ENCODE peak calls at places on chromosomes 3 and 15, in six cellular contexts. F, A, J, H, R and O are unnamed samples.
A peak's percentile ranks its signal among the peaks of the same experiment; 100 is the strongest.

GRCh38 chr3:185172086-185173049 is 19.5 kb upstream of the C3orf70 start:
- DNase-seq in F (no peak), A (no peak), J (no peak), H (no peak), R (no peak), O (no peak)

GRCh38 chr15:62512906-62513305 is 347.8 kb upstream of the C2CD4B start:
- DNase-seq in F (no peak), A (no peak), J (no peak), H (no peak), R (no peak), O (no peak)

GRCh38 chr15:84878504-84878903 is 6.0 kb upstream of the SLC28A1 start:
- DNase-seq in F (peak; percentile 59), A (peak; percentile 73), J (peak; percentile 79), H (peak; percentile 60), R (peak; percentile 60), O (peak; percentile 37)

GRCh38 chr3:1528621-1529020 is 435.8 kb downstream of the CNTN6 start:
- DNase-seq in F (no peak), A (no peak), J (no peak), H (no peak), R (no peak), O (no peak)

GRCh38 chr3:171007316-171007715 is 19.2 kb downstream of the SLC2A2 start:
- DNase-seq in F (no peak), A (no peak), J (no peak), H (no peak), R (no peak), O (no peak)

GRCh38 chr3:141331370-141332318 is 36.7 kb upstream of the ZBTB38 start:
- DNase-seq in F (peak; percentile 98), A (peak; percentile 98), J (peak; percentile 22), H (peak; percentile 91), R (peak; percentile 81), O (no peak)

GRCh38 chr15:75452968-75453702 is 1.6 kb upstream of the SIN3A start:
- DNase-seq in F (peak; percentile 68), A (peak; percentile 58), J (no peak), H (peak; percentile 17), R (peak; percentile 41), O (peak; percentile 25)

GRCh38 chr3:175349181-175349580 is 490.0 kb downstream of the NAALADL2 start:
- DNase-seq in F (no peak), A (no peak), J (no peak), H (no peak), R (no peak), O (no peak)

GRCh38 chr3:13623101-13623654 is 74.3 kb downstream of the FBLN2 start:
- DNase-seq in F (no peak), A (no peak), J (no peak), H (peak; percentile 9), R (no peak), O (no peak)

GRCh38 chr15:68340711-68341671 is 63.4 kb downstream of the FEM1B start:
- DNase-seq in F (peak; percentile 61), A (no peak), J (no peak), H (no peak), R (no peak), O (no peak)

GRCh38 chr3:101182734-101183133 is 137.6 kb downstream of the IMPG2 start:
- DNase-seq in F (peak; percentile 37), A (peak; percentile 48), J (no peak), H (peak; percentile 39), R (no peak), O (no peak)

GRCh38 chr15:68526269-68526668 is 52.5 kb upstream of the CORO2B start:
- DNase-seq in F (peak; percentile 80), A (peak; percentile 89), J (no peak), H (peak; percentile 89), R (no peak), O (no peak)

GRCh38 chr3:141998674-141999290 is 122.3 kb downstream of the ATP1B3 start:
- DNase-seq in F (peak; percentile 12), A (peak; percentile 48), J (no peak), H (peak; percentile 30), R (no peak), O (no peak)

GRCh38 chr3:30605706-30606300 is 598 bp upstream of the TGFBR2 start:
- DNase-seq in F (no peak), A (no peak), J (no peak), H (no peak), R (no peak), O (no peak)